ENCODE peak calls at places on chromosomes 5 and 9, in six cellular contexts. O is ovary; X is NAMALWA; G is posterior vena cava; N is HFFc6; F is effector CD8-positive, alpha-beta T cell. V is an unnamed sample.

GRCh38 chr9:109035684-109036423 is 22.6 kb upstream of the CTNNAL1 start:
- DNase-seq in O (peak; percentile 71), X (no peak), G (no peak), N (peak; percentile 81), F (no peak), V (no peak)

GRCh38 chr9:68780735-68781134 is 75.7 kb downstream of the PIP5K1B start:
- DNase-seq in O (no peak), X (peak; percentile 26), G (no peak), N (no peak), F (no peak), V (no peak)

GRCh38 chr5:150311015-150311692 is 8.4 kb upstream of the ARSI start:
- DNase-seq in O (no peak), X (no peak), G (no peak), N (no peak), F (no peak), V (no peak)

GRCh38 chr5:172943906-172944305 is 15.3 kb upstream of the RPL26L1 start:
- DNase-seq in O (no peak), X (no peak), G (peak; percentile 62), N (no peak), F (no peak), V (no peak)

GRCh38 chr5:180860273-180860886 is 696 bp downstream of the ZFP62 start:
- DNase-seq in O (no peak), X (peak; percentile 86), G (peak; percentile 80), N (no peak), F (peak; percentile 31), V (no peak)

GRCh38 chr9:82939451-82939850 is 123.5 kb downstream of the RASEF start:
- DNase-seq in O (no peak), X (no peak), G (no peak), N (no peak), F (no peak), V (no peak)

GRCh38 chr5:128376577-128376976 is 161.5 kb downstream of the FBN2 start:
- DNase-seq in O (no peak), X (no peak), G (no peak), N (no peak), F (no peak), V (no peak)

GRCh38 chr5:63822633-63823032 is 139.6 kb downstream of the HTR1A start:
- DNase-seq in O (no peak), X (no peak), G (no peak), N (no peak), F (no peak), V (no peak)

GRCh38 chr5:60700347-60700815 is 415 bp upstream of the DEPDC1B start:
- DNase-seq in O (no peak), X (no peak), G (no peak), N (no peak), F (no peak), V (no peak)

GRCh38 chr5:139847790-139848507 is 52.3 kb downstream of the PSD2 start:
- DNase-seq in O (peak; percentile 76), X (no peak), G (peak; percentile 90), N (no peak), F (peak; percentile 56), V (no peak)

GRCh38 chr5:180085837-180086236 is 14.3 kb upstream of the RNF130 start:
- DNase-seq in O (no peak), X (no peak), G (no peak), N (no peak), F (peak; percentile 14), V (no peak)

V was measured in RWPE2.